ENCODE peak calls at places on chromosomes 4 and X, in eight cellular contexts. B, C, I, J, E, N, P and V are unnamed samples.

GRCh38 chr4:3829211-3829953 is 63.2 kb downstream of the ADRA2C start:
- DNase-seq in B (no peak), C (no peak), E (no peak), J (no peak), N (no peak), P (no peak), I (no peak), V (no peak)

GRCh38 chr4:97589481-97590196 is 553.6 kb downstream of the STPG2 start:
- DNase-seq in E (no peak), C (no peak), P (no peak), B (no peak), I (peak; percentile 28), N (no peak), J (no peak), V (no peak)

GRCh38 chrX:69077895-69078455 is 87.3 kb downstream of the PJA1 start:
- DNase-seq in I (no peak), C (no peak), J (no peak), N (no peak), P (no peak), B (no peak), E (no peak), V (no peak)

GRCh38 chrX:13090261-13091110 is 46.1 kb upstream of the FAM9C start:
- DNase-seq in B (peak; percentile 23), J (peak; percentile 80), E (peak; percentile 44), P (peak; percentile 33), C (no peak), N (no peak), I (no peak), V (no peak)

GRCh38 chr4:187128971-187129370 is 405.3 kb upstream of the FAT1 start:
- DNase-seq in E (no peak), P (no peak), I (peak; percentile 97), J (no peak), C (no peak), N (no peak), B (no peak), V (no peak)

GRCh38 chr4:163610642-163611041 is 116.2 kb downstream of the TMA16 start:
- DNase-seq in C (no peak), P (no peak), E (no peak), B (no peak), J (no peak), I (no peak), N (peak; percentile 32), V (no peak)

GRCh38 chr4:127141857-127142256 is 490.9 kb upstream of the INTU start:
- DNase-seq in P (no peak), J (peak; percentile 71), I (peak; percentile 6), N (no peak), C (no peak), B (no peak), E (no peak), V (no peak)

GRCh38 chr4:38856046-38856445 is 571 bp downstream of the TLR6 start:
- DNase-seq in J (no peak), P (peak; percentile 37), N (no peak), E (no peak), B (peak; percentile 69), C (peak; percentile 40), I (peak; percentile 12), V (peak; percentile 32)

GRCh38 chr4:159016527-159017137 is 86.2 kb upstream of the RAPGEF2 start:
- DNase-seq in B (no peak), C (peak; percentile 56), N (peak; percentile 85), E (peak; percentile 28), P (no peak), I (no peak), J (peak; percentile 34), V (peak; percentile 60)

GRCh38 chr4:54852061-54852460 is 194.3 kb downstream of the KIT start:
- DNase-seq in N (no peak), C (no peak), E (no peak), J (no peak), P (no peak), I (no peak), B (no peak), V (no peak)

GRCh38 chrX:1463581-1464281 is 11.0 kb upstream of the ASMTL start:
- DNase-seq in J (no peak), E (no peak), N (no peak), P (peak; percentile 4), I (no peak), B (no peak), C (no peak), V (no peak)

GRCh38 chr4:82104578-82104977 is 269.2 kb downstream of the HNRNPD start:
- DNase-seq in C (no peak), J (no peak), I (no peak), P (no peak), B (no peak), N (no peak), E (no peak), V (no peak)

GRCh38 chr4:117987464-117987863 is 46.8 kb upstream of the NDST3 start:
- DNase-seq in N (no peak), B (no peak), C (no peak), I (no peak), E (no peak), P (no peak), J (no peak), V (no peak)

GRCh38 chrX:37347420-37347819 is 1.7 kb upstream of the PRRG1 start:
- DNase-seq in I (no peak), N (peak; percentile 5), J (peak; percentile 55), E (peak; percentile 8), B (no peak), C (no peak), P (no peak), V (no peak)

GRCh38 chr4:159414305-159414704 is 311.4 kb downstream of the RAPGEF2 start:
- DNase-seq in P (no peak), J (no peak), C (no peak), E (no peak), I (no peak), N (no peak), B (no peak), V (no peak)

GRCh38 chrX:15465347-15465746 is 27.8 kb downstream of the PIR start:
- DNase-seq in E (no peak), P (no peak), I (peak; percentile 42), C (peak; percentile 16), J (no peak), B (peak; percentile 64), N (no peak), V (no peak)

GRCh38 chr4:122536001-122536400 is 79.5 kb upstream of the IL2 start:
- DNase-seq in I (no peak), B (no peak), E (no peak), N (no peak), C (no peak), J (no peak), P (no peak), V (no peak)

GRCh38 chrX:130636277-130636676 is 234.5 kb downstream of the RBMX2 start:
- DNase-seq in E (no peak), J (no peak), P (no peak), C (no peak), I (no peak), B (no peak), N (no peak), V (no peak)

GRCh38 chr4:109303141-109303499 is 662 bp upstream of the COL25A1 start:
- DNase-seq in J (peak; percentile 10), P (no peak), B (no peak), I (no peak), E (peak; percentile 35), C (no peak), N (no peak), V (no peak)

GRCh38 chrX:499870-500364 is 113.2 kb upstream of the PPP2R3B start:
- DNase-seq in C (no peak), B (no peak), J (no peak), I (no peak), N (peak; percentile 92), P (no peak), E (no peak), V (no peak)

GRCh38 chr4:103887191-103887590 is 167.4 kb upstream of the TACR3 start:
- DNase-seq in C (no peak), P (no peak), E (no peak), B (no peak), N (no peak), J (no peak), I (no peak), V (no peak)

GRCh38 chr4:184397516-184398163 is 76.7 kb downstream of the IRF2 start:
- DNase-seq in I (no peak), N (no peak), E (no peak), B (no peak), C (no peak), P (no peak), J (no peak), V (no peak)

GRCh38 chrX:110954428-110954827 is 141.6 kb upstream of the PAK3 start:
- DNase-seq in E (no peak), P (no peak), J (no peak), B (no peak), N (no peak), C (no peak), I (no peak), V (no peak)

GRCh38 chr4:17544831-17545234 is 29.9 kb downstream of the CLRN2 start:
- DNase-seq in B (no peak), I (no peak), C (no peak), N (no peak), P (no peak), J (no peak), E (no peak), V (no peak)
- H3K27ac ChIP-seq in B (no peak overlapping the region), I (no peak overlapping the region), C (no peak overlapping the region), N (no peak overlapping the region), P (no peak overlapping the region), J (no peak overlapping the region), E (no peak overlapping the region), V (no peak overlapping the region)

GRCh38 chr4:40299126-40299525 is 36.0 kb upstream of the CHRNA9 start:
- DNase-seq in N (no peak), I (no peak), E (no peak), P (no peak), J (no peak), C (no peak), B (peak; percentile 31), V (no peak)
- H2AFZ ChIP-seq in N (no peak overlapping the region), I (no peak overlapping the region), E (no peak overlapping the region), P (no peak overlapping the region), J (no peak overlapping the region), C (no peak overlapping the region), B (peak overlapping the region; percentile 91), V (no peak overlapping the region)

GRCh38 chrX:109847257-109848187 is 114.5 kb upstream of the ACSL4 start:
- DNase-seq in I (peak; percentile 56), P (no peak), C (no peak), E (peak; percentile 35), B (no peak), J (peak; percentile 93), N (no peak), V (no peak)

GRCh38 chrX:109843963-109844751 is 111.1 kb upstream of the ACSL4 start:
- DNase-seq in I (no peak), N (no peak), J (no peak), B (no peak), C (no peak), P (no peak), E (no peak), V (no peak)

GRCh38 chrX:109848451-109849050 is 115.5 kb upstream of the ACSL4 start:
- DNase-seq in I (no peak), B (no peak), P (no peak), E (no peak), C (no peak), J (no peak), N (peak; percentile 77), V (no peak)

GRCh38 chrX:109842611-109843010 is 109.6 kb upstream of the ACSL4 start:
- DNase-seq in I (no peak), B (no peak), N (no peak), C (no peak), P (no peak), E (no peak), J (no peak), V (no peak)

GRCh38 chrX:109845996-109846395 is 112.9 kb upstream of the ACSL4 start:
- DNase-seq in I (no peak), C (no peak), E (no peak), B (no peak), N (no peak), J (no peak), P (no peak), V (no peak)
- TF ChIP-seq CTCF in I (no peak), C (no peak), E (no peak), B (no peak), N (no peak), J (no peak), P (no peak), V (no peak)

GRCh38 chr4:10088135-10089010 is 28.2 kb downstream of the WDR1 start:
- DNase-seq in I (peak; percentile 93), P (no peak), N (no peak), E (no peak), B (no peak), C (no peak), J (no peak), V (no peak)
- H3K27ac ChIP-seq in I (peak overlapping the region; percentile 68), P (no peak overlapping the region), N (no peak overlapping the region), E (peak overlapping the region; percentile 78), B (no peak overlapping the region), C (no peak overlapping the region), J (no peak overlapping the region), V (no peak overlapping the region)